ENCODE peak calls at places on chromosome 10, in nine cellular contexts. C, R, N, Q, W, B, G, J and Y are unnamed samples.

GRCh38 chr10:9634466-9634865 is 1383.2 kb upstream of the CELF2 start:
- DNase-seq in C (no peak), J (no peak), W (peak; percentile 36), Q (no peak), B (peak; percentile 33), R (no peak), N (no peak), G (no peak), Y (no peak)

GRCh38 chr10:132591166-132591971 is 53.8 kb downstream of the INPP5A start:
- DNase-seq in G (no peak), J (no peak), R (no peak), Q (no peak), B (peak; percentile 68), C (no peak), N (no peak), W (peak; percentile 23), Y (no peak)

GRCh38 chr10:120542591-120542990 is 85.6 kb downstream of the PLPP4 start:
- DNase-seq in J (no peak), C (no peak), G (no peak), B (no peak), W (no peak), N (no peak), R (no peak), Q (no peak), Y (no peak)

GRCh38 chr10:132518572-132519381 is 18.8 kb upstream of the INPP5A start:
- DNase-seq in J (peak; percentile 83), N (no peak), Q (peak; percentile 59), B (no peak), R (no peak), C (no peak), G (no peak), W (no peak), Y (no peak)

GRCh38 chr10:58384095-58384494 is 1.1 kb upstream of the TFAM start:
- DNase-seq in C (no peak), W (no peak), B (no peak), R (no peak), J (peak; percentile 41), Q (no peak), N (no peak), G (no peak), Y (peak; percentile 18)

GRCh38 chr10:60801538-60801937 is 23.3 kb downstream of the CDK1 start:
- DNase-seq in C (no peak), J (peak; percentile 68), R (no peak), B (peak; percentile 42), N (no peak), W (no peak), Q (no peak), G (no peak), Y (no peak)

GRCh38 chr10:59337254-59337653 is 25.1 kb downstream of the FAM13C start:
- DNase-seq in B (peak; percentile 71), J (no peak), W (peak; percentile 4), G (no peak), C (peak; percentile 44), N (no peak), R (no peak), Q (no peak), Y (peak; percentile 88)

GRCh38 chr10:88092975-88093374 is 229.6 kb downstream of the PTEN start:
- DNase-seq in J (peak; percentile 47), C (no peak), B (no peak), W (no peak), Q (no peak), R (no peak), N (no peak), G (no peak), Y (peak; percentile 21)

GRCh38 chr10:77207182-77208165 is 430.1 kb downstream of the KCNMA1 start:
- DNase-seq in Q (no peak), R (no peak), G (no peak), N (no peak), C (no peak), W (no peak), J (no peak), B (no peak), Y (no peak)

GRCh38 chr10:125054664-125055273 is 105.6 kb downstream of the CTBP2 start:
- DNase-seq in C (no peak), B (no peak), R (no peak), W (no peak), N (no peak), J (peak; percentile 35), Q (no peak), G (no peak), Y (no peak)

GRCh38 chr10:73956476-73957338 is 41.2 kb upstream of the VCL start:
- DNase-seq in G (no peak), C (no peak), J (no peak), B (peak; percentile 53), N (no peak), Q (no peak), R (peak; percentile 53), W (peak; percentile 48), Y (peak; percentile 24)

GRCh38 chr10:77837248-77837924 is 89.2 kb downstream of the DLG5 start:
- DNase-seq in R (peak; percentile 46), G (no peak), B (no peak), C (no peak), W (peak; percentile 33), Q (no peak), J (peak; percentile 21), N (peak; percentile 15), Y (peak; percentile 76)

GRCh38 chr10:71457908-71458307 is 61.2 kb downstream of the CDH23 start:
- DNase-seq in G (no peak), Q (no peak), R (no peak), N (no peak), J (peak; percentile 3), C (no peak), W (no peak), B (no peak), Y (no peak)

GRCh38 chr10:59877191-59877671 is 29.1 kb downstream of the CCDC6 start:
- DNase-seq in R (no peak), B (peak; percentile 28), Q (no peak), N (no peak), G (no peak), J (no peak), W (peak; percentile 48), C (no peak), Y (no peak)

GRCh38 chr10:28496481-28496961 is 36.4 kb upstream of the WAC start:
- DNase-seq in B (no peak), J (no peak), Q (no peak), C (no peak), R (no peak), N (no peak), W (no peak), G (no peak), Y (no peak)

GRCh38 chr10:67261300-67261797 is 335.5 kb downstream of the LRRTM3 start:
- DNase-seq in N (no peak), G (no peak), C (no peak), W (no peak), R (no peak), Q (no peak), J (no peak), B (no peak), Y (no peak)

GRCh38 chr10:129466703-129467345 is at the start of gene MGMT:
- DNase-seq in C (peak; percentile 94), J (peak; percentile 74), N (peak; percentile 98), W (peak; percentile 88), R (peak; percentile 90), B (peak; percentile 92), G (peak; percentile 17), Q (peak; percentile 55), Y (peak; percentile 89)

GRCh38 chr10:103450201-103450695 is 1.9 kb downstream of the CALHM2 start:
- DNase-seq in N (no peak), R (no peak), B (no peak), Q (no peak), C (no peak), W (no peak), J (no peak), G (no peak), Y (no peak)

GRCh38 chr10:91589015-91589655 is 43.7 kb downstream of the PPP1R3C start:
- DNase-seq in R (no peak), W (peak; percentile 71), C (no peak), N (no peak), J (no peak), Q (no peak), G (no peak), B (peak; percentile 54), Y (no peak)

GRCh38 chr10:28256776-28257175 is 46.1 kb downstream of the MPP7 start:
- DNase-seq in B (no peak), N (no peak), W (peak; percentile 7), G (no peak), C (no peak), J (no peak), R (no peak), Q (no peak), Y (no peak)

GRCh38 chr10:77301305-77301730 is 336.3 kb downstream of the KCNMA1 start:
- DNase-seq in R (peak; percentile 54), W (peak; percentile 76), B (peak; percentile 56), Q (no peak), G (peak; percentile 44), N (no peak), J (no peak), C (no peak), Y (no peak)

GRCh38 chr10:70678757-70679489 is 6.6 kb downstream of the ADAMTS14 start:
- DNase-seq in B (peak; percentile 15), Q (no peak), G (no peak), R (no peak), W (peak; percentile 40), J (no peak), C (no peak), N (no peak), Y (no peak)

GRCh38 chr10:47361293-47361692 is 13.1 kb downstream of the RBP3 start:
- DNase-seq in W (peak; percentile 38), G (no peak), N (no peak), B (peak; percentile 54), C (peak; percentile 51), R (peak; percentile 59), Q (no peak), J (peak; percentile 42), Y (peak; percentile 45)

GRCh38 chr10:70722820-70723424 is 50.6 kb downstream of the ADAMTS14 start:
- DNase-seq in J (no peak), Q (no peak), R (peak; percentile 48), G (peak; percentile 24), N (no peak), W (peak; percentile 85), B (peak; percentile 24), C (no peak), Y (no peak)

GRCh38 chr10:132988988-132989387 is 46.6 kb upstream of the CFAP46 start:
- DNase-seq in Q (no peak), G (no peak), J (no peak), R (no peak), C (no peak), N (no peak), B (no peak), W (no peak), Y (no peak)

GRCh38 chr10:19169684-19170083 is 121.1 kb downstream of the MALRD1 start:
- DNase-seq in W (no peak), J (no peak), G (no peak), B (no peak), R (peak; percentile 15), C (no peak), Q (no peak), N (no peak), Y (no peak)

GRCh38 chr10:89206402-89207180 is 526 bp downstream of the CH25H start:
- DNase-seq in R (no peak), G (no peak), J (peak; percentile 68), Q (no peak), C (no peak), W (peak; percentile 40), B (peak; percentile 36), N (no peak), Y (peak; percentile 43)

GRCh38 chr10:14450041-14450491 is 119.3 kb upstream of the FRMD4A start:
- DNase-seq in C (no peak), W (peak; percentile 73), J (no peak), G (no peak), B (peak; percentile 63), R (no peak), Q (no peak), N (no peak), Y (no peak)

GRCh38 chr10:85741626-85742300 is 624.8 kb downstream of the GRID1 start:
- DNase-seq in R (peak; percentile 16), N (no peak), Q (no peak), J (no peak), G (no peak), C (no peak), B (no peak), W (no peak), Y (no peak)

GRCh38 chr10:131915484-131915883 is 14.7 kb downstream of the PPP2R2D start:
- DNase-seq in Q (no peak), B (no peak), G (no peak), J (no peak), C (no peak), R (no peak), W (no peak), N (no peak), Y (no peak)

GRCh38 chr10:30510932-30511700 is 77.1 kb downstream of the MAP3K8 start:
- DNase-seq in C (no peak), G (no peak), N (no peak), J (no peak), B (no peak), R (no peak), W (no peak), Q (no peak), Y (no peak)